ENCODE peak calls at places on chromosomes 13 and 19, in seven cellular contexts. S is ovary, F is cardiac muscle cell, V is PC-3, D is heart left ventricle, L is aorta, R is HAP-1. C is an unnamed sample. For H3K4me1, the result is how much of the 10 kb centered on the place peaks cover.

GRCh38 chr19:57053401-57053800 is 66.4 kb upstream of the USP29 start:
- DNase-seq in S (no peak), F (no peak), V (no peak), D (no peak), L (no peak), R (no peak), C (no peak)

GRCh38 chr13:63167699-63168337 is 1752.2 kb upstream of the PCDH20 start:
- DNase-seq in S (no peak), F (no peak), V (no peak), D (no peak), L (no peak), R (no peak), C (no peak)

GRCh38 chr13:32883501-32883900 is 132.7 kb upstream of the KL start:
- DNase-seq in S (no peak), F (peak), V (no peak), D (peak), L (no peak), R (peak), C (no peak)

GRCh38 chr13:26529441-26529840 is 28.0 kb upstream of the WASF3 start:
- DNase-seq in S (peak), F (peak), V (peak), D (peak), L (no peak), R (peak), C (peak)

GRCh38 chr13:31898383-31899071 is 133.0 kb upstream of the FRY start:
- DNase-seq in S (no peak), F (no peak), V (no peak), D (no peak), L (no peak), R (no peak), C (no peak)

GRCh38 chr19:13103585-13103923 is 896 bp upstream of the LYL1 start:
- DNase-seq in S (no peak), F (no peak), V (no peak), D (no peak), L (no peak), R (no peak), C (no peak)

GRCh38 chr13:94711561-94712286 is 621 bp downstream of the SOX21 start:
- DNase-seq in S (no peak), F (peak), V (peak), D (no peak), L (peak), R (no peak), C (no peak)

GRCh38 chr19:35784401-35785086 is 9.2 kb downstream of the ARHGAP33 start:
- DNase-seq in S (no peak), F (no peak), V (no peak), D (no peak), L (no peak), R (no peak), C (no peak)

GRCh38 chr13:44050450-44051063 is 170.9 kb downstream of the LACC1 start:
- DNase-seq in S (no peak), F (peak), V (peak), D (no peak), L (no peak), R (peak), C (peak)

GRCh38 chr13:89382986-89383385 is 1711.8 kb downstream of the SLITRK5 start:
- DNase-seq in S (no peak), F (no peak), V (no peak), D (no peak), L (no peak), R (no peak), C (no peak)

GRCh38 chr19:46076031-46076880 is 35.5 kb upstream of the IGFL4 start:
- DNase-seq in S (no peak), F (no peak), V (peak), D (no peak), L (no peak), R (no peak), C (no peak)

GRCh38 chr13:60448907-60449510 is 52.0 kb downstream of the TDRD3 start:
- DNase-seq in S (no peak), F (peak), V (peak), D (no peak), L (no peak), R (peak), C (no peak)

GRCh38 chr13:30722361-30722760 is 13.0 kb upstream of the ALOX5AP start:
- DNase-seq in S (no peak), F (no peak), V (peak), D (no peak), L (no peak), R (no peak), C (no peak)

GRCh38 chr13:64054306-64054705 is 2638.7 kb upstream of the PCDH20 start:
- DNase-seq in S (no peak), F (no peak), V (no peak), D (no peak), L (no peak), R (no peak), C (no peak)

GRCh38 chr13:34246511-34246910 is 428.6 kb downstream of the RFC3 start:
- DNase-seq in S (no peak), F (peak), V (peak), D (no peak), L (no peak), R (no peak), C (no peak)

GRCh38 chr13:22134261-22134660 is 463.4 kb downstream of the FGF9 start:
- DNase-seq in S (no peak), F (no peak), V (no peak), D (no peak), L (no peak), R (no peak), C (no peak)

GRCh38 chr19:53998223-53998622 is 6.8 kb downstream of the CACNG6 start:
- DNase-seq in S (no peak), F (no peak), V (no peak), D (no peak), L (no peak), R (no peak), C (no peak)

GRCh38 chr19:33613601-33614000 is 8.2 kb upstream of the CHST8 start:
- DNase-seq in S (no peak), F (no peak), V (no peak), D (no peak), L (no peak), R (no peak), C (no peak)

GRCh38 chr13:31431722-31432137 is 232.0 kb downstream of the B3GLCT start:
- DNase-seq in S (no peak), F (peak), V (peak), D (peak), L (peak), R (peak), C (peak)

GRCh38 chr13:97498419-97498818 is 64.5 kb downstream of the RAP2A start:
- DNase-seq in S (no peak), F (no peak), V (no peak), D (no peak), L (no peak), R (no peak), C (no peak)

GRCh38 chr19:10074153-10074552 is 12.0 kb upstream of the SHFL start:
- DNase-seq in S (no peak), F (peak), V (peak), D (no peak), L (no peak), R (no peak), C (no peak)

GRCh38 chr13:107576430-107576829 is 638.9 kb downstream of the LIG4 start:
- DNase-seq in S (no peak), F (no peak), V (peak), D (no peak), L (no peak), R (no peak), C (no peak)

GRCh38 chr13:79382545-79383275 is 23.3 kb downstream of the RBM26 start:
- DNase-seq in S (no peak), F (no peak), V (peak), D (no peak), L (no peak), R (no peak), C (peak)

GRCh38 chr19:17104679-17105078 is 29.1 kb downstream of the MYO9B start:
- DNase-seq in S (no peak), F (no peak), V (no peak), D (no peak), L (no peak), R (no peak), C (no peak)

GRCh38 chr19:17105548-17105947 is 30.0 kb downstream of the MYO9B start:
- DNase-seq in S (no peak), F (no peak), V (no peak), D (no peak), L (no peak), R (no peak), C (no peak)

GRCh38 chr19:17107546-17108452 is 32.2 kb downstream of the MYO9B start:
- DNase-seq in S (peak), F (peak), V (peak), D (peak), L (peak), R (no peak), C (no peak)

GRCh38 chr19:17101686-17102628 is 26.4 kb downstream of the MYO9B start:
- DNase-seq in S (no peak), F (no peak), V (no peak), D (no peak), L (no peak), R (no peak), C (no peak)

DNA sequence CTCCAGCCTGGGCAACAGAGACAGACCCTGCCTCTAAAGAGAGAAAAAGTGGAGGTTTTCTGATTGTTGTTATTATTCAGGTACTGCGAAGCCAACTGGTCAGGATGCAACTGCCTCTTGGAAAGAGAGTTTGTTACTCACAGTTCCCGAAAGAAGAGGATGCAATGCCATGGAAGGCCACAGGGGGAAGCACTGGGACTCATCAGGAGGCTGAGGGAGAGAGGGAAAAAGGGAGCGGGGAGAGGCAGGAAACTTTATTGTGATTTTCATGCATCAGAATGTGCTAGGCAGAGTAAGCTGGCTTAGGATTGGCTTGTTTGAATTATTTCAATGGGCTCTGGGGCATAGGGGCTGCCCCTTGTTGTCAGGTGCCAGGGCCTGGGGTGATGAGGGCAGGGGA is 27.6 kb downstream of the MYO9B start:
- DNase-seq in S (no peak), F (peak), V (peak), D (no peak), L (no peak), R (peak), C (peak)
- H3K4me1 ChIP-seq in S (under half), F (under half), V (under half), D (under half), L (under half), R (under half), C (under half)

DNA sequence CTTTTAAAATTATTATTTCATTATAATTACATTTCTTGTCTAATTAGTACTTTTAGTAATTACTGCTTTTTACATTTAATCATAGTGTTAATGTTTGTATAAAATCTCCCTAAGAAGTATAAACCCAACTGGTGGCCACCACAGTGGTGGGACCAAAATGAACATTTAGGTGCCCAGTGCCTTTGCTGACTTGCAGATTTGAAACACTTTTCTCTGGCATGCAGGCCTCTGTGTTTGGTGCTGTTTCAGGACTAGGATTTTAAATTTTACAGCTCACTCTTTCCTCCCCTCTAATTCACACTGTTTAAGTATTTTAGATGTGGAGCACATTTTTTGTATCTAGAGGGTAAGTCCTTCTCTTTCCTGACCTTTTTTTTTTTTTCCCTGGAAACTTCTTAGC is 17.5 kb downstream of the UBAC2 start:
- DNase-seq in S (no peak), F (no peak), V (no peak), D (no peak), L (no peak), R (no peak), C (no peak)
- H3K4me1 ChIP-seq in S (under half), F (under half), V (under half), D (half or more), L (under half), R (under half), C (under half)

GRCh38 chr13:113819731-113820715 is 43.9 kb downstream of the GAS6 start:
- DNase-seq in S (no peak), F (no peak), V (no peak), D (no peak), L (no peak), R (no peak), C (no peak)
- H3K4me1 ChIP-seq in S (under half), F (under half), V (under half), D (half or more), L (under half), R (under half), C (under half)

GRCh38 chr13:110411316-110412105 is 104.4 kb downstream of the COL4A2 start:
- DNase-seq in S (no peak), F (no peak), V (no peak), D (no peak), L (no peak), R (no peak), C (no peak)
- H3K4me1 ChIP-seq in S (under half), F (under half), V (under half), D (half or more), L (under half), R (under half), C (under half)

DNA sequence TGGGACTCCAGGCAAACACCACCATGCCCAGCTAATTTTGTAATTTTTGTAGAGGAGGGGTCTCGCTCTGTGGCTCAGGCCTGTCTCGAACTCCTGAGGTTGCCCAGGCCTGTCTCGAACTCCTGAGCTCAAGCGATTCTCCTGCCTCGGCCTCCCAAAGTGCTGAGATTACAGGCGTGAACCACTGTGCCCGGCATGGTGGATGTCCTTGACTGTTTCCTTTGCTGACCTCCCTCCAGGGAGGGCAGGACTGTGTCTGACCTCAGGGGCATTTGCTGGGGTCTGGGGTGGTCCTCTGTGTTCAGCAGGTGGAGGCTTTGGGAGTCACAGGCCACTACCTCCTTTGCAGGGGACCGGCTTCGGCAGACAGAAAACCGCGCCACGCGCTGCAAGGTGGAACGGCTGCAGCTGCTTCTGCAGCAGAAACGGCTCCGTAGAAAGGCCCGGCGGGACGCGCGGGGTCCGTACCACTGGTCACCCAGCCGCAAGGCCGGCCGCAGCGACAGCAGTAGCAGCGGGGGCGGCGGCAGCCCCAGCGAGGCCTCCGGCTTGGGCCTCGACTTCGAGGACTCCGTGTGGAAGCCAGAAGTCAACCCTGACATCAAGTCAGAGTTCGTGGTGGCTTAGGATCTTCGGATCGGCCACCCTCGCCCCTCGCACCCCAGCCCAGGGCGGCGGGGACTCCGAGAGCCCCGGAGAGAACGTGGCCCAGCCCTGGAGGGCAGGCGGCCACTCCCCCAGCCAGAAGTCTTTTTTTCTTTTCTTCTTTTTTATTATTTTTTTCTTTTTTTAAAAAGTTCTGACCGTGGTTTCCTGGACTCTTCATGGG is 8.5 kb downstream of the MIDN start:
- DNase-seq in S (no peak), F (no peak), V (no peak), D (no peak), L (no peak), R (no peak), C (no peak)
- H3K4me1 ChIP-seq in S (under half), F (under half), V (under half), D (half or more), L (under half), R (under half), C (half or more)

DNA sequence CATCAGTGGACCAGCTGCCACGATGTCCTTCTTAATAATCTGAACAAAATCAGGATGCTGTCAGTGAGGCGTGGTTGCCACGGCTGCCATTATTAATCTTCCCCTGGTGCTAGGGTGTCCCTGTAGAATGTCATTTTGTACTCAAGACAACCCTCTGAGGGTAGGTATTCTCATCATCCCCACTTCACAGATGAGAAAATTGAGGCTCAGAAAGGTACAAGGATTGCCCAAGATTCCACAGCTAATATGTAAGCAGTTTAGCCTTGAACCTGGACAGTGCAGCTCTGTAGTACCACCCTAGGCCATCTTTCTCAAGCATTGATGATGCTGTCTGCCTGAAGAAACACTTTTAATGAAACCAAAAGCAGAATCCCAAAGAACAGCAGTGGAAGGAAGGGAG is 8.1 kb downstream of the PPP2R1A start:
- DNase-seq in S (no peak), F (no peak), V (no peak), D (no peak), L (no peak), R (no peak), C (no peak)
- H3K4me1 ChIP-seq in S (under half), F (under half), V (under half), D (half or more), L (under half), R (under half), C (under half)

GRCh38 chr19:18762125-18763023 is 28.7 kb downstream of the COMP start:
- DNase-seq in S (peak), F (peak), V (peak), D (peak), L (peak), R (no peak), C (no peak)

GRCh38 chr19:18759435-18760426 is 31.4 kb downstream of the COMP start:
- DNase-seq in S (no peak), F (no peak), V (no peak), D (no peak), L (no peak), R (no peak), C (no peak)

GRCh38 chr19:18761531-18762110 is 29.5 kb downstream of the COMP start:
- DNase-seq in S (no peak), F (no peak), V (no peak), D (no peak), L (no peak), R (no peak), C (no peak)

GRCh38 chr19:18763674-18764590 is 27.2 kb downstream of the COMP start:
- DNase-seq in S (no peak), F (peak), V (peak), D (no peak), L (no peak), R (no peak), C (no peak)

DNA sequence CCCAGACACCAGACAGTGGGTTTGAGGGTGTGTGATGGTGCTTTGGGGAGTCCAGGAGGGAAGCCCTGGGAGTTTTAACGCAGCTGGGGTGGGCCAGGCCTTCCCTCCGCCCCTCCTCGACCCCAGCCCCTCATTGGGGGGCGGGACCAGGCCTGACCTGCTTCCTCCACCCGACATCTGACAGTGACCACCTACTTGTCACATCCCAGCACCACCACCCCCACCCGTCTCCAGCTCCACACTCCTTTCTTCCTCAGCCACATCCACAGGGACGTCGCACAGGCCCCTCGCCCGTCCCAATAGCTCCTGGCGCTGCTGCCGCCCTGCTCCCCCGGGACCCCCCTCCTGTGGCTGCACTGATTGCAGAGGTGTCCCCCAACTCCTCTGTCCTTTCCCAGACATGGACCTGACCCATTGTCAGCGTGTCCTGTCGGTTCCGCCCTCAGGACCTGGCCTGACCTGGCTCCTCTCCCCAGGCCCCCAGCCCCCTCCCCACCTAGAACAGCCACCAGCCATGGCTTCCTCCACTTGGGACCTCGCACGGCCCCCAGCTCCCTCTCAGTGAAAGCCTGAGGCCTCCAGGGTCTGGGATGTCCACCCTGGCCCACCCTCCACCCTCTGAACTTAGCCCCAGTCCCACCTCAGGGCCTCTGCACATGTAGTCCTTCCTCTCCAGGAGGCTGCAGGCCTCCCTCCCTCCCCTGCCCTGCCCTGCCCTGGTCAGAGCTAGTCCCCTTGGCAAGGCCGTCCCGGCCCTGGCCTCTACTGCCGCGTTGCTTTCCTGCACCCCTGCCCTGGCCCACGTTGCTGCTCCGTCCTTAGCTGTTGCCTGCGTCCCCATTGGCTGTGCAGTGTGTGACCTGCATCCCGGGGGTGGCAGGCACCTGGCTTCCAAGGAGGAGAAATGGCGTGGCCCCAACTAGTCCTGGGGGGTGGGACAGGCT is 30.4 kb downstream of the COMP start:
- DNase-seq in S (no peak), F (no peak), V (no peak), D (no peak), L (no peak), R (no peak), C (no peak)
- H3K4me1 ChIP-seq in S (under half), F (under half), V (under half), D (under half), L (under half), R (under half), C (under half)

GRCh38 chr19:14553042-14553938 is 18.6 kb downstream of the NDUFB7 start:
- DNase-seq in S (no peak), F (no peak), V (no peak), D (no peak), L (no peak), R (no peak), C (no peak)
- H3K4me1 ChIP-seq in S (under half), F (under half), V (under half), D (half or more), L (under half), R (under half), C (under half)

GRCh38 chr19:55117063-55117635 is 288 bp downstream of the PPP1R12C start:
- DNase-seq in S (peak), F (no peak), V (no peak), D (no peak), L (peak), R (no peak), C (peak)
- H3K4me1 ChIP-seq in S (under half), F (under half), V (under half), D (half or more), L (under half), R (under half), C (under half)

DNA sequence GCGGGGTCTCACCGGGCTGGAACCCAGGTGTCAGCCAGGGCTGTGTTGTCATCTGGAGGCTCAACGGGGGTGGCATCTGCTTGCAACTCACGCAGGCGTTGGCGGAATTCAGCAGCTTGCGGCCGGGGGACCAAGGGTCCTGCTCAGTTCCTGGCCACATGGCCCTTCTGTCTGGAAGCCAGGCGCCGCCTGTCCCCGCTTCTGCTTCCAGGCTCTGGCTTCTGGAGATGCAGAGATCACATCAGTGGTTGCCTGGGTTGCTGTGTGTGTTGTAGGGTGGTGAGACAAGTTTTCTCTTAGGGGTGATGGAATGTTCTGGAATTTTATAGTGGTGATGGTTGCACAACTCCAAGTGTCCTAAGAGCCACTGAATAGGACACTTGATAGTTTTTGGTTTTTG is 5.0 kb downstream of the ADAT3 start:
- DNase-seq in S (no peak), F (peak), V (no peak), D (no peak), L (no peak), R (no peak), C (no peak)
- H3K4me1 ChIP-seq in S (under half), F (under half), V (under half), D (under half), L (under half), R (under half), C (under half)

C was measured in Caco-2.